ENCODE peak calls at places on chromosomes 4 and X, in seven cellular contexts. One of them, this sample, is unnamed.

GRCh38 chrX:107420571-107420970 is 28.9 kb upstream of the FRMPD3 start:
- DNase-seq in neuronal stem cell: no peak
- DNase-seq in posterior cingulate gyrus: no peak
- DNase-seq in H7: no peak
- DNase-seq in M059J: no peak
- DNase-seq in keratinocyte: no peak
- DNase-seq in cardiac muscle cell: no peak
- DNase-seq in this sample: no peak

GRCh38 chr4:145732416-145732815 is 52.5 kb downstream of the C4orf51 start:
- DNase-seq in keratinocyte: no peak
- DNase-seq in cardiac muscle cell: no peak
- DNase-seq in H7: peak; percentile 51
- DNase-seq in neuronal stem cell: no peak
- DNase-seq in posterior cingulate gyrus: no peak
- DNase-seq in M059J: peak; percentile 1
- DNase-seq in this sample: no peak

GRCh38 chrX:150268839-150269238 is 94.3 kb upstream of the MAMLD1 start:
- DNase-seq in keratinocyte: no peak
- DNase-seq in posterior cingulate gyrus: no peak
- DNase-seq in neuronal stem cell: no peak
- DNase-seq in H7: no peak
- DNase-seq in cardiac muscle cell: no peak
- DNase-seq in M059J: no peak
- DNase-seq in this sample: no peak

GRCh38 chr4:18075823-18076433 is 54.4 kb upstream of the LCORL start:
- DNase-seq in cardiac muscle cell: no peak
- DNase-seq in M059J: peak; percentile 25
- DNase-seq in neuronal stem cell: no peak
- DNase-seq in H7: peak; percentile 18
- DNase-seq in keratinocyte: no peak
- DNase-seq in posterior cingulate gyrus: no peak
- DNase-seq in this sample: no peak

GRCh38 chr4:73315091-73315490 is 56.5 kb upstream of the ANKRD17 start:
- DNase-seq in posterior cingulate gyrus: no peak
- DNase-seq in cardiac muscle cell: no peak
- DNase-seq in M059J: peak; percentile 8
- DNase-seq in keratinocyte: no peak
- DNase-seq in H7: no peak
- DNase-seq in neuronal stem cell: no peak
- DNase-seq in this sample: no peak

GRCh38 chr4:8427761-8428287 is 12.7 kb downstream of the ACOX3 start:
- DNase-seq in cardiac muscle cell: peak; percentile 59
- DNase-seq in M059J: peak; percentile 42
- DNase-seq in keratinocyte: no peak
- DNase-seq in H7: peak; percentile 40
- DNase-seq in neuronal stem cell: no peak
- DNase-seq in posterior cingulate gyrus: no peak
- DNase-seq in this sample: no peak

GRCh38 chrX:134717698-134718328 is 59.5 kb upstream of the PLAC1 start:
- DNase-seq in keratinocyte: no peak
- DNase-seq in cardiac muscle cell: no peak
- DNase-seq in posterior cingulate gyrus: no peak
- DNase-seq in H7: no peak
- DNase-seq in M059J: peak; percentile 89
- DNase-seq in neuronal stem cell: no peak
- DNase-seq in this sample: no peak

GRCh38 chr4:123390846-123391456 is 5.6 kb upstream of the SPRY1 start:
- DNase-seq in posterior cingulate gyrus: no peak
- DNase-seq in M059J: peak; percentile 15
- DNase-seq in neuronal stem cell: no peak
- DNase-seq in cardiac muscle cell: no peak
- DNase-seq in H7: no peak
- DNase-seq in keratinocyte: no peak
- DNase-seq in this sample: no peak

GRCh38 chr4:12389604-12390003 is 960.9 kb upstream of the HS3ST1 start:
- DNase-seq in M059J: no peak
- DNase-seq in H7: no peak
- DNase-seq in neuronal stem cell: no peak
- DNase-seq in cardiac muscle cell: no peak
- DNase-seq in posterior cingulate gyrus: no peak
- DNase-seq in keratinocyte: no peak
- DNase-seq in this sample: no peak

GRCh38 chr4:11424000-11424399 is 4.7 kb downstream of the HS3ST1 start:
- DNase-seq in cardiac muscle cell: peak; percentile 78
- DNase-seq in keratinocyte: peak; percentile 35
- DNase-seq in M059J: peak; percentile 34
- DNase-seq in H7: peak; percentile 72
- DNase-seq in neuronal stem cell: peak; percentile 27
- DNase-seq in posterior cingulate gyrus: peak; percentile 70
- DNase-seq in this sample: no peak

GRCh38 chr4:113474017-113474416 is 287.5 kb downstream of the CAMK2D start:
- DNase-seq in neuronal stem cell: no peak
- DNase-seq in keratinocyte: peak; percentile 68
- DNase-seq in H7: no peak
- DNase-seq in posterior cingulate gyrus: no peak
- DNase-seq in M059J: peak; percentile 74
- DNase-seq in cardiac muscle cell: no peak
- DNase-seq in this sample: no peak

GRCh38 chrX:21885568-21885967 is 29.8 kb downstream of the YY2 start:
- DNase-seq in M059J: peak; percentile 45
- DNase-seq in posterior cingulate gyrus: no peak
- DNase-seq in neuronal stem cell: peak; percentile 21
- DNase-seq in keratinocyte: no peak
- DNase-seq in cardiac muscle cell: peak; percentile 71
- DNase-seq in H7: no peak
- DNase-seq in this sample: no peak

GRCh38 chr4:7171191-7171900 is 21.0 kb upstream of the SORCS2 start:
- DNase-seq in H7: peak; percentile 11
- DNase-seq in cardiac muscle cell: no peak
- DNase-seq in M059J: peak; percentile 20
- DNase-seq in posterior cingulate gyrus: no peak
- DNase-seq in keratinocyte: no peak
- DNase-seq in neuronal stem cell: no peak
- DNase-seq in this sample: no peak

GRCh38 chr4:111792592-111792991 is 352.7 kb upstream of the FAM241A start:
- DNase-seq in neuronal stem cell: no peak
- DNase-seq in cardiac muscle cell: peak; percentile 89
- DNase-seq in H7: no peak
- DNase-seq in posterior cingulate gyrus: no peak
- DNase-seq in keratinocyte: no peak
- DNase-seq in M059J: no peak
- DNase-seq in this sample: no peak

GRCh38 chr4:37666625-37667071 is 19.5 kb downstream of the RELL1 start:
- DNase-seq in posterior cingulate gyrus: no peak
- DNase-seq in neuronal stem cell: no peak
- DNase-seq in H7: no peak
- DNase-seq in cardiac muscle cell: no peak
- DNase-seq in M059J: peak; percentile 96
- DNase-seq in keratinocyte: peak; percentile 75
- DNase-seq in this sample: peak; percentile 78

GRCh38 chrX:103361798-103362197 is 5.5 kb downstream of the TCEAL9 start:
- DNase-seq in M059J: no peak
- DNase-seq in keratinocyte: no peak
- DNase-seq in neuronal stem cell: no peak
- DNase-seq in H7: no peak
- DNase-seq in posterior cingulate gyrus: no peak
- DNase-seq in cardiac muscle cell: no peak
- DNase-seq in this sample: no peak

GRCh38 chrX:132270699-132271098 is 51.5 kb upstream of the RAP2C start:
- DNase-seq in neuronal stem cell: no peak
- DNase-seq in posterior cingulate gyrus: no peak
- DNase-seq in H7: no peak
- DNase-seq in cardiac muscle cell: no peak
- DNase-seq in keratinocyte: peak; percentile 61
- DNase-seq in M059J: peak; percentile 15
- DNase-seq in this sample: peak; percentile 71

GRCh38 chr4:127783971-127784519 is 1.9 kb downstream of the HSPA4L start:
- DNase-seq in keratinocyte: no peak
- DNase-seq in posterior cingulate gyrus: no peak
- DNase-seq in cardiac muscle cell: no peak
- DNase-seq in H7: no peak
- DNase-seq in neuronal stem cell: no peak
- DNase-seq in M059J: no peak
- DNase-seq in this sample: no peak

GRCh38 chr4:117137143-117137542 is 51.8 kb upstream of the TRAM1L1 start:
- DNase-seq in keratinocyte: peak; percentile 23
- DNase-seq in M059J: peak; percentile 79
- DNase-seq in cardiac muscle cell: no peak
- DNase-seq in H7: no peak
- DNase-seq in posterior cingulate gyrus: no peak
- DNase-seq in neuronal stem cell: no peak
- DNase-seq in this sample: no peak